ENCODE peak calls at places on chromosome 22, in four cellular contexts. Z is bronchial epithelial cell, T is heart left ventricle, V is WTC11. Y is an unnamed sample.

GRCh38 chr22:18062421-18062820 is 15.4 kb upstream of the PEX26 start:
- DNase-seq in Z (no peak), T (no peak), V (no peak), Y (no peak)

GRCh38 chr22:41910599-41911291 is 4.1 kb downstream of the SHISA8 start:
- DNase-seq in Z (no peak), T (peak), V (no peak), Y (peak)

GRCh38 chr22:44842417-44842816 is 90.0 kb downstream of the ARHGAP8 start:
- DNase-seq in Z (no peak), T (no peak), V (no peak), Y (no peak)

GRCh38 chr22:24333301-24333700 is 62.7 kb downstream of the SPECC1L start:
- DNase-seq in Z (peak), T (no peak), V (no peak), Y (no peak)

GRCh38 chr22:48942698-48943566 is 884.7 kb downstream of the BRD1 start:
- DNase-seq in Z (no peak), T (no peak), V (no peak), Y (no peak)

GRCh38 chr22:48359613-48359965 is 1468.1 kb downstream of the BRD1 start:
- DNase-seq in Z (no peak), T (no peak), V (no peak), Y (no peak)

GRCh38 chr22:40404251-40405177 is 34.1 kb downstream of the SGSM3 start:
- DNase-seq in Z (no peak), T (no peak), V (no peak), Y (no peak)

GRCh38 chr22:46826438-46826837 is 64.0 kb downstream of the TBC1D22A start:
- DNase-seq in Z (no peak), T (no peak), V (no peak), Y (no peak)

GRCh38 chr22:47818496-47818895 is 1056.0 kb downstream of the TBC1D22A start:
- DNase-seq in Z (no peak), T (no peak), V (no peak), Y (no peak)

GRCh38 chr22:48575567-48576332 is 1251.9 kb downstream of the BRD1 start:
- DNase-seq in Z (no peak), T (no peak), V (no peak), Y (no peak)

GRCh38 chr22:46072030-46072881 is 78.1 kb upstream of the PPARA start:
- DNase-seq in Z (peak), T (peak), V (peak), Y (no peak)

GRCh38 chr22:48753381-48753730 is 1074.3 kb downstream of the BRD1 start:
- DNase-seq in Z (no peak), T (no peak), V (no peak), Y (no peak)

GRCh38 chr22:22201185-22201924 is 43.2 kb upstream of the VPREB1 start:
- DNase-seq in Z (no peak), T (no peak), V (peak), Y (peak)
- TF ChIP-seq CTCF in Z (peak), T (no peak), V (peak), Y (peak)

GRCh38 chr22:35928273-35928798 is 100.3 kb downstream of the RBFOX2 start:
- DNase-seq in Z (peak), T (no peak), V (no peak), Y (no peak)

DNA sequence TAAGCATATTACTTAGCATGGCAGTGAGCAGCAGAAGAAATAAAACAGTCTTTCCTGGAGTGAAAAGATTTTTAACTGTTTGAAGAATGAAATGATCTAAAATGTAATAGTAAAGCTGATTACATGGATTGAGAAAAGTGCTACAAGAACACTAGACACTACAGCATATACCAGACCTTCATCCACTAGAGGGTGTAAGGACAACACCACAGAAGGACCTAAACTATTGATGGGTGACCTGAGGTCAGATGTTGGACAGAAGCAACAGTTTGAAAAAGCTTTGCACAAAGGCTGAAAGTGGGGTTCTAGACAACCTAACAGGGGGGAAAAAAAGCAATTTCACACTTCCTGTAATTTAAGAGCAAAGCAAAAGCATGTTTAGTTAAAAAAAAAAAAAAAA is 97.7 kb downstream of the RBFOX2 start:
- DNase-seq in Z (peak), T (no peak), V (no peak), Y (peak)
- TF ChIP-seq CTCF in Z (peak), T (peak), V (no peak), Y (peak)

GRCh38 chr22:22982616-22983015 is 87.7 kb upstream of the GNAZ start:
- DNase-seq in Z (no peak), T (no peak), V (no peak), Y (no peak)
- TF ChIP-seq CTCF in Z (no peak), T (no peak), V (no peak), Y (no peak)

DNA sequence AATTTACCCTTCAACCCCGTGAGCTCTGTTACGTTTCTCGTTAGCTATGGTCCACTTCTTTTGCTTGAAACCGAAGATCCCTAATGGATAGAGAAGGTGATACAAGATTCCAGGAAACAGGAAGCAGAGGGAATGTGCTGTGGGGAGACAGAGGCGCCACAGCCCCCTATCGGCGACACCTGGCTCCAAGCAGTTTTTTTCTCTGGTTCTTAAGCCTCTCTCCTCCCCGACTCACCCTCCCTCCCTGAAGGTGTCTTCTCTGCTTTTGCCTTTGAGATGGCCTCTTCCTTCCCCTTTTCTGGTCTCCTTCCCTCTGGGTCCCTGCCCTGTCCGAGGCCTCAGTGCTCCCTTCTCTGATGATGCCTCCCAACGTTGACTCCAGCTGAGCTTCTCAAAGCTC is 14.2 kb upstream of the APOBEC3A start:
- DNase-seq in Z (no peak), T (no peak), V (no peak), Y (no peak)
- TF ChIP-seq CTCF in Z (no peak), T (no peak), V (no peak), Y (no peak)

GRCh38 chr22:32308934-32309333 is 48.7 kb upstream of the RFPL3 start:
- DNase-seq in Z (no peak), T (no peak), V (no peak), Y (no peak)

GRCh38 chr22:32310777-32311176 is 46.9 kb upstream of the RFPL3 start:
- DNase-seq in Z (no peak), T (no peak), V (no peak), Y (no peak)

GRCh38 chr22:32311551-32312071 is 46.1 kb upstream of the RFPL3 start:
- DNase-seq in Z (no peak), T (no peak), V (no peak), Y (no peak)

GRCh38 chr22:32308191-32308590 is 49.5 kb upstream of the RFPL3 start:
- DNase-seq in Z (no peak), T (no peak), V (no peak), Y (no peak)

DNA sequence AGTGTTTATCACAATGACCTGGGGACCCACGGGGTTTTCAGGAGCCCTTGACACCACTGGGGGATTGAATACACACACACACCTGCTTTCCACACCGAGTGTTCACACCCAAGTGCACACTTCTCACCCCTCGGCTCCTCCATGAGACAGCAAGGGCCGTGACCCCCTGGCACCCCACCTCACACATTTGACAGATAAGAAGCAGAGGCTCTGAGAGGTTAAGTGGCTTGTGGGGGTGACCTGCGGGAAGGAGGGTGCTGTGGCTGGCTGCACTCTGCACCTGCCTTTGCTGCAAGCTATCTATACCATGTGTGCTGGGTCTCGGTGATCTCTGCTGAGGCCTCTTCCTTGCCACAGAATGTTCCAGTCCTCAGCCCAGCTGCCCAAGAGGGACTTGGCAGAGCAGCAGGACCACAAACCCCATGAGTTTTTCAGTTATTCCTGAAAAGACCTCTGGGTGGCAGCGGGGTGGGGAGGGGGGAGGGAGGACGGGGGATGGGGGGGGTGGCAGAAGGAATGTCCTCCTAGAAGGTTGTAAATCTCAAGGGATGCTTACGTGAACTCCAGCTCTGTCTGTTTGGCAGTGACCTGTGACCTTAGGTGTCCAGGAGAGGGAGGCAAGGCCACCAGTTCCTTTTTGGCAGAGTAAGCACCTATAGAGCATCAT is 47.9 kb upstream of the RFPL3 start:
- DNase-seq in Z (no peak), T (no peak), V (no peak), Y (no peak)
- TF ChIP-seq CTCF in Z (no peak), T (no peak), V (no peak), Y (no peak)

DNA sequence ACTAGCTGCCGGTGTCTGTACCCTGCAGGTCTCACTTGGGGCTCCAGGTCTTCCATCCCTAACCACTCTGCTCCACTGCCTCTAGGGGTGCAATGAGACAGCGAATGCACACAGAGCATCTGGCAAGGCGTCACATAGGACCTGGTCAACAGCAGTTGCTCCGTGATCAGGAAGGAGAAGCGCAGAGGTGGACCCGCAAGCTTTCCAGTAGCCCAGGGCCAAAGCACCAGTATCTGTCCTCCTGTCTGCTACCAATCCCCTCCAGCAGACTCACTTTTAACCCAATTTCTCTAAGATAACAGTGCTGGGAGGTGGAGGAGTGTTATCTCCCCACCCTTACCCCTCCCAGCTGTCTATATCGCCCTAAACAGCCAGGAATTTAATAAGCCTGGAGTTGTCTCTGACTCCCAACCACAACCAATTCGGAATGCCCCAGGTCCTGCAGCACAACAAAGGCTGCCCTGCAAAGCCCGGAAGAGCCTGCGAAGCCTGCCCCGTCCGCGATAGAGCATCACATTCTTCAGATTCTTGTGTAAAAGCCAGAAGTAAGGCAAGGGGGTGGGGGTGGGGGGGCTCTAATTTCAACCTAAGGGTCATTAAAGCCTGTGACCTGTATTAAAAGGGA is 19.3 kb downstream of the MYH9 start:
- DNase-seq in Z (peak), T (no peak), V (peak), Y (peak)
- TF ChIP-seq CTCF in Z (peak), T (no peak), V (no peak), Y (no peak)

GRCh38 chr22:21964918-21965484 is 12.4 kb upstream of the PPM1F start:
- DNase-seq in Z (no peak), T (no peak), V (no peak), Y (no peak)
- TF ChIP-seq CTCF in Z (no peak), T (no peak), V (no peak), Y (no peak)

GRCh38 chr22:27115410-27115809 is 458.0 kb downstream of the MIAT start:
- DNase-seq in Z (no peak), T (no peak), V (no peak), Y (no peak)

GRCh38 chr22:27111796-27112195 is 454.4 kb downstream of the MIAT start:
- DNase-seq in Z (no peak), T (no peak), V (no peak), Y (no peak)

GRCh38 chr22:27112273-27112672 is 454.9 kb downstream of the MIAT start:
- DNase-seq in Z (no peak), T (no peak), V (no peak), Y (no peak)

GRCh38 chr22:27114186-27114585 is 456.8 kb downstream of the MIAT start:
- DNase-seq in Z (no peak), T (no peak), V (no peak), Y (no peak)

DNA sequence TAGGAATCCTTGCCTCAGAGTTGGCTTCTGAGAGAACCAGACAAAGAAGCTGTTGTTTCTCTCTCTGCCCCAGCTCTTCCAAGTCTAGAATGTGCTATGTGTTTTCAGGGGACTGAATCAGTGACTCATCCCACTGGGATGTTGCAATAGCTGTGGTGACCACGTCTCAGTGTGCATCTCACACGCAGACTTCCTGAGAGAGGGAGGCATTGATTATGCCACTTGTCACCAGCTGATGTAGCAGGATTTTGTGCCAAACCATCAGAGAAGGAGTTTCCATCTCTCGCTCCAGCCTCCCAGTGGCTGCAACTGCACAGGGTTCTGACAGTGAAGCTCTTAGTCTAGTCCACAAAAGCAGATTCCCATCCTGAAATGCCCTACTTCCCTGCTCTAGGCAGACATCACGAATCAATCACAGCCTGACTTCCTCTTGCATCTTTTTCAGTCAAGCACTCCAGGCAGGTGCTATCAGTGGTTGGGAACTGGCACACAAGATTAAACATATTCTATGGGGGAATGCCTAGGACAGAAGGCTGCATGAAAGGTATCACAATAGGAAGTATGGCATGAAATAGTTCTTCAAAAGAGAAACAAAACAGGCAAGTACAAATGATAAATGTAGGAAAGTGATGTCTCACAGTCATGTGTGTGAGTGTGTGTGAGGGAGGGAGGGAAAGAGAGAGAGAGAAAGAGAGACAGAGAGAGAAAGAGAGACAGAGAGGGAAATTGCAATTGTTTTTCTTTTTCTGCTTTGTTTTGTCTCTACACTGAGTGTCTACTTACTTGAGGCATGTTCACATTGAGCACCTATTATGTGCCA is 456.0 kb downstream of the MIAT start:
- DNase-seq in Z (peak), T (peak), V (no peak), Y (no peak)
- TF ChIP-seq CTCF in Z (no peak), T (no peak), V (no peak), Y (no peak)